ENCODE peak calls at places on chromosomes 3 and 15, in four cellular contexts. V is GDM1; P is C1 segment of cervical spinal cord; E is effector memory CD8-positive, alpha-beta T cell. Q is an unnamed sample.

GRCh38 chr3:24678441-24678865 is 183.8 kb upstream of the THRB start:
- DNase-seq in V (peak; percentile 1), P (no peak), E (no peak), Q (no peak)

GRCh38 chr15:68574051-68574450 is 4.7 kb upstream of the CORO2B start:
- DNase-seq in V (no peak), P (no peak), E (no peak), Q (no peak)

GRCh38 chr15:29573197-29573838 is 248.9 kb downstream of the TJP1 start:
- DNase-seq in V (no peak), P (no peak), E (no peak), Q (no peak)

GRCh38 chr3:124410471-124410870 is 319.8 kb upstream of the UMPS start:
- DNase-seq in V (no peak), P (no peak), E (no peak), Q (no peak)

GRCh38 chr3:98068824-98069223 is 18.1 kb upstream of the OR5AC2 start:
- DNase-seq in V (no peak), P (no peak), E (no peak), Q (no peak)

GRCh38 chr3:141174683-141175082 is 56.9 kb upstream of the PXYLP1 start:
- DNase-seq in V (no peak), P (no peak), E (no peak), Q (no peak)

GRCh38 chr3:55247666-55248065 is 239.4 kb downstream of the WNT5A start:
- DNase-seq in V (no peak), P (no peak), E (no peak), Q (no peak)

GRCh38 chr3:112365035-112365434 is 32.1 kb downstream of the CD200 start:
- DNase-seq in V (no peak), P (no peak), E (no peak), Q (no peak)

GRCh38 chr3:94405258-94406035 is 342.6 kb downstream of the NSUN3 start:
- DNase-seq in V (no peak), P (no peak), E (no peak), Q (no peak)

GRCh38 chr15:82393671-82394070 is 35.9 kb upstream of the GOLGA6L9 start:
- DNase-seq in V (no peak), P (no peak), E (no peak), Q (no peak)

GRCh38 chr3:9398715-9399708 is 1.6 kb downstream of the SETD5 start:
- DNase-seq in V (no peak), P (peak; percentile 19), E (peak; percentile 18), Q (no peak)

GRCh38 chr15:25883860-25884259 is 20.7 kb upstream of the ATP10A start:
- DNase-seq in V (no peak), P (no peak), E (no peak), Q (no peak)

GRCh38 chr15:78574944-78575343 is 9.6 kb downstream of the CHRNA5 start:
- DNase-seq in V (no peak), P (no peak), E (no peak), Q (no peak)

GRCh38 chr3:182925330-182925943 is 54.9 kb downstream of the DCUN1D1 start:
- DNase-seq in V (no peak), P (no peak), E (no peak), Q (no peak)

GRCh38 chr15:80489030-80489594 is 84.9 kb downstream of the ARNT2 start:
- DNase-seq in V (no peak), P (no peak), E (no peak), Q (no peak)

GRCh38 chr15:68599560-68600071 is 20.8 kb downstream of the CORO2B start:
- DNase-seq in V (no peak), P (no peak), E (no peak), Q (no peak)

GRCh38 chr3:127686512-127686894 is 13.8 kb downstream of the ABTB1 start:
- DNase-seq in V (no peak), P (no peak), E (no peak), Q (no peak)

GRCh38 chr15:67892559-67893377 is 52.9 kb upstream of the RNU6-1 start:
- DNase-seq in V (no peak), P (no peak), E (no peak), Q (no peak)

GRCh38 chr3:131397889-131398288 is 16.3 kb downstream of the NUDT16 start:
- DNase-seq in V (no peak), P (no peak), E (no peak), Q (no peak)

GRCh38 chr3:155629006-155629405 is 115.9 kb downstream of the PLCH1 start:
- DNase-seq in V (no peak), P (no peak), E (no peak), Q (no peak)

GRCh38 chr3:79211588-79212359 is 556.0 kb downstream of the ROBO1 start:
- DNase-seq in V (no peak), P (no peak), E (no peak), Q (no peak)

GRCh38 chr3:99167016-99167415 is 265.5 kb upstream of the DCBLD2 start:
- DNase-seq in V (no peak), P (no peak), E (no peak), Q (no peak)

GRCh38 chr15:70519004-70519365 is 244.4 kb downstream of the UACA start:
- DNase-seq in V (no peak), P (no peak), E (no peak), Q (no peak)

GRCh38 chr15:97884513-97885131 is 75.9 kb upstream of the ARRDC4 start:
- DNase-seq in V (no peak), P (no peak), E (no peak), Q (no peak)